ENCODE peak calls at places on chromosomes 1 and 21, in eight cellular contexts. H, V, N, X, S, E, Z and J are unnamed samples.

GRCh38 chr1:221689138-221689537 is 52.8 kb downstream of the DUSP10 start:
- DNase-seq in H (no peak), V (no peak), N (no peak), X (no peak), S (no peak), E (no peak), Z (no peak), J (no peak)

GRCh38 chr1:168341576-168341975 is 60.9 kb downstream of the TBX19 start:
- DNase-seq in H (no peak), V (no peak), N (no peak), X (no peak), S (no peak), E (no peak), Z (no peak), J (no peak)

GRCh38 chr1:61279570-61279969 is 197.2 kb downstream of the NFIA start:
- DNase-seq in H (no peak), V (no peak), N (no peak), X (no peak), S (no peak), E (no peak), Z (no peak), J (no peak)

GRCh38 chr1:114390361-114390760 is 120.6 kb downstream of the TRIM33 start:
- DNase-seq in H (no peak), V (no peak), N (no peak), X (no peak), S (no peak), E (no peak), Z (no peak), J (no peak)

GRCh38 chr21:44089001-44089911 is 17.9 kb upstream of the PWP2 start:
- DNase-seq in H (peak; percentile 35), V (peak; percentile 18), N (peak; percentile 70), X (no peak), S (no peak), E (peak; percentile 12), Z (no peak), J (no peak)

GRCh38 chr1:204733289-204733688 is 47.8 kb upstream of the LRRN2 start:
- DNase-seq in H (no peak), V (no peak), N (no peak), X (no peak), S (no peak), E (no peak), Z (no peak), J (no peak)

GRCh38 chr1:205484985-205485967 is 19.2 kb upstream of the CDK18 start:
- DNase-seq in H (peak; percentile 57), V (peak; percentile 62), N (peak; percentile 84), X (peak; percentile 67), S (no peak), E (peak; percentile 50), Z (peak; percentile 48), J (no peak)

GRCh38 chr1:151803164-151803563 is 2.1 kb downstream of the LINGO4 start:
- DNase-seq in H (no peak), V (no peak), N (no peak), X (no peak), S (no peak), E (no peak), Z (no peak), J (no peak)

GRCh38 chr1:89754518-89754917 is 66.3 kb upstream of the LRRC8D start:
- DNase-seq in H (no peak), V (no peak), N (peak; percentile 14), X (no peak), S (no peak), E (no peak), Z (no peak), J (no peak)

GRCh38 chr1:177103005-177103404 is 61.5 kb downstream of the ASTN1 start:
- DNase-seq in H (no peak), V (no peak), N (no peak), X (no peak), S (no peak), E (no peak), Z (no peak), J (no peak)

GRCh38 chr21:36325373-36326010 is 5.5 kb downstream of the MORC3 start:
- DNase-seq in H (no peak), V (no peak), N (no peak), X (no peak), S (no peak), E (no peak), Z (no peak), J (no peak)

GRCh38 chr1:15027515-15027948 is 126.0 kb upstream of the TMEM51 start:
- DNase-seq in H (peak; percentile 51), V (peak; percentile 70), N (peak; percentile 49), X (peak; percentile 70), S (peak; percentile 65), E (peak; percentile 73), Z (peak; percentile 60), J (peak; percentile 52)

GRCh38 chr1:46437723-46438122 is 43.6 kb downstream of the FAAH start:
- DNase-seq in H (no peak), V (no peak), N (no peak), X (no peak), S (no peak), E (no peak), Z (no peak), J (no peak)

GRCh38 chr1:201982923-201983805 is 716 bp downstream of the RNPEP start:
- DNase-seq in H (peak; percentile 70), V (peak; percentile 84), N (peak; percentile 64), X (peak; percentile 85), S (peak; percentile 80), E (peak; percentile 53), Z (peak; percentile 77), J (peak; percentile 90)

GRCh38 chr21:45536301-45537081 is 5.7 kb downstream of the SLC19A1 start:
- DNase-seq in H (no peak), V (no peak), N (no peak), X (peak; percentile 43), S (peak; percentile 12), E (no peak), Z (peak; percentile 6), J (peak; percentile 29)

GRCh38 chr1:242187171-242187570 is 188.3 kb upstream of the MAP1LC3C start:
- DNase-seq in H (no peak), V (no peak), N (no peak), X (no peak), S (no peak), E (no peak), Z (no peak), J (no peak)

GRCh38 chr1:27858072-27858948 is 14.0 kb upstream of the THEMIS2 start:
- DNase-seq in H (peak; percentile 83), V (peak; percentile 81), N (peak; percentile 80), X (peak; percentile 88), S (peak; percentile 82), E (peak; percentile 74), Z (peak; percentile 80), J (peak; percentile 94)

GRCh38 chr1:162062542-162063015 is 6.9 kb upstream of the NOS1AP start:
- DNase-seq in H (no peak), V (peak; percentile 42), N (no peak), X (no peak), S (peak; percentile 41), E (no peak), Z (peak; percentile 38), J (no peak)

GRCh38 chr1:95388041-95388440 is 154.0 kb downstream of the RWDD3 start:
- DNase-seq in H (no peak), V (no peak), N (no peak), X (no peak), S (no peak), E (no peak), Z (no peak), J (no peak)

GRCh38 chr1:35882586-35882944 is 444 bp upstream of the AGO1 start:
- DNase-seq in H (no peak), V (no peak), N (no peak), X (no peak), S (no peak), E (no peak), Z (no peak), J (no peak)

GRCh38 chr1:35882945-35883680 is at the start of gene AGO1:
- DNase-seq in H (peak; percentile 96), V (peak; percentile 95), N (peak; percentile 95), X (peak; percentile 95), S (peak; percentile 94), E (peak; percentile 89), Z (peak; percentile 93), J (peak; percentile 99)

GRCh38 chr1:35881850-35882273 is 1.1 kb upstream of the AGO1 start:
- DNase-seq in H (no peak), V (no peak), N (no peak), X (no peak), S (no peak), E (no peak), Z (no peak), J (no peak)

GRCh38 chr1:35884934-35885333 is 1.9 kb downstream of the AGO1 start:
- DNase-seq in H (no peak), V (no peak), N (no peak), X (no peak), S (no peak), E (no peak), Z (no peak), J (no peak)

GRCh38 chr1:35883681-35884155 is 709 bp downstream of the AGO1 start:
- DNase-seq in H (peak; percentile 48), V (peak; percentile 49), N (peak; percentile 31), X (peak; percentile 63), S (peak; percentile 40), E (peak; percentile 26), Z (peak; percentile 41), J (peak; percentile 82)
- H3K4me3 ChIP-seq in H (peak overlapping the region; percentile 90), V (peak overlapping the region; percentile 100), N (peak overlapping the region; percentile 99), X (peak overlapping the region; percentile 98), S (peak overlapping the region; percentile 85), E (peak overlapping the region; percentile 89), Z (peak overlapping the region; percentile 93), J (peak overlapping the region; percentile 98)

GRCh38 chr1:155940993-155941844 is at the start of gene RXFP4:
- DNase-seq in H (no peak), V (no peak), N (peak; percentile 52), X (peak; percentile 77), S (no peak), E (no peak), Z (no peak), J (no peak)
- H3K4me1 ChIP-seq in H (no peaks in the 10 kb centered on the region), V (peaks cover 61% of the 10 kb centered on the region), N (peaks cover 76% of the 10 kb centered on the region), X (peaks cover 73% of the 10 kb centered on the region), S (peaks cover 63% of the 10 kb centered on the region), E (no peaks in the 10 kb centered on the region), Z (no peaks in the 10 kb centered on the region), J (peaks cover 82% of the 10 kb centered on the region)

DNA sequence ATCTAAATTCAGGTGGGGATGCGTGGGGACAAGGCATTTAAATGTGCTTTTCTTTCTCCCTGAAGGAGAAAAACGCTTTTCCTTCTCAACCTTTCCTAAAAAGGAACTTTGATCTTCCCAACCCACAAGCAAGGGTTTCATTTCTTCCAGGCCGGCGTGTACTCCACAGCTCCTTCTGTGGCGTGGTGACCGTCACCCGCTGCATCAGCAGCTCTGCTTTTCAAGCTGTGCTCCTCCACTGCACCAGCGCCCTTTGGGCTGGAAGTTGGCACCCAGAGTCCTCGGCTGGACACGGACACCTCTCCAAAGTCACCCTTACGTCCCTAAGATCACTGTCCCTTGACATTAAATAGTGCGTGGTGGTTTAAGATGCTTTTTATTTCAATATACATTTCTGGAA is 54.3 kb downstream of the PEX14 start:
- DNase-seq in H (no peak), V (no peak), N (no peak), X (no peak), S (no peak), E (no peak), Z (no peak), J (no peak)
- H3K27ac ChIP-seq in H (no peak overlapping the region), V (peak overlapping the region; percentile 62), N (no peak overlapping the region), X (peak overlapping the region; percentile 22), S (peak overlapping the region; percentile 64), E (peak overlapping the region; percentile 78), Z (peak overlapping the region; percentile 31), J (peak overlapping the region; percentile 55)

DNA sequence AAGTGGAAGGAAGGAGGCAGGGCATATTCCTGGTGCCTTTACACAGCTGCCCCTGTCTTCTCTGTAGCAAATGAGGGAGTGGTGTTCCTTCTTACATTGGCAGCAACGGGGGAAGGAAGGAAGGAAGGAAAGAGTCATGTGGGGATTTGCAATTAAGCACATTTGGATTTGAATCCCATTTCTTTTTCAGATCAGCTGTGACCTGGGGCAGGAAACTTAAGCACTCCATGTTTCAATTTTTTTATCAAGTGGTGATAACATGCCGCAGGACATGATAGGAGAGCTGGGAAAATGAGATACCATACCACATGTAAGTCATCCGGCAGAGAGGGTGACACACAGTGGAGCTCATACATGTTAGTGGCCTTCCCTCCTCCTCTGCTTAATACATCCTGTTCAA is 186.8 kb downstream of the APP start:
- DNase-seq in H (no peak), V (peak; percentile 30), N (no peak), X (no peak), S (no peak), E (no peak), Z (no peak), J (no peak)
- H3K4me3 ChIP-seq in H (no peak overlapping the region), V (no peak overlapping the region), N (no peak overlapping the region), X (no peak overlapping the region), S (no peak overlapping the region), E (no peak overlapping the region), Z (no peak overlapping the region), J (no peak overlapping the region)